ENCODE peak calls at places on chromosomes 13 and 19, in nine cellular contexts. One of them, this sample, is unnamed.

GRCh38 chr19:35861640-35862160 is 5.0 kb downstream of the KIRREL2 start:
- DNase-seq in A549: no peak
- DNase-seq in GM12892: no peak
- DNase-seq in H1: no peak
- DNase-seq in heart left ventricle: no peak
- DNase-seq in HepG2: no peak
- DNase-seq in erythroblast: no peak
- DNase-seq in suprapubic skin: no peak
- DNase-seq in GM12891: no peak
- DNase-seq in this sample: no peak

GRCh38 chr19:55516878-55517620 is 19.9 kb downstream of the SBK2 start:
- DNase-seq in A549: peak
- DNase-seq in heart left ventricle: peak
- DNase-seq in erythroblast: peak
- DNase-seq in suprapubic skin: peak
- DNase-seq in GM12891: peak
- DNase-seq in GM12892: peak
- DNase-seq in H1: peak
- DNase-seq in HepG2: peak
- DNase-seq in this sample: peak

GRCh38 chr13:112740502-112741131 is 50.8 kb downstream of the ATP11A start:
- DNase-seq in GM12892: no peak
- DNase-seq in GM12891: no peak
- DNase-seq in suprapubic skin: peak
- DNase-seq in heart left ventricle: peak
- DNase-seq in A549: no peak
- DNase-seq in erythroblast: peak
- DNase-seq in H1: no peak
- DNase-seq in HepG2: no peak
- DNase-seq in this sample: no peak

GRCh38 chr13:61531383-61532065 is 115.9 kb upstream of the PCDH20 start:
- DNase-seq in heart left ventricle: no peak
- DNase-seq in erythroblast: no peak
- DNase-seq in H1: no peak
- DNase-seq in HepG2: no peak
- DNase-seq in A549: no peak
- DNase-seq in GM12891: no peak
- DNase-seq in GM12892: no peak
- DNase-seq in suprapubic skin: no peak
- DNase-seq in this sample: no peak

GRCh38 chr13:112875627-112876026 is 93.4 kb upstream of the MCF2L start:
- DNase-seq in GM12892: no peak
- DNase-seq in A549: no peak
- DNase-seq in heart left ventricle: no peak
- DNase-seq in GM12891: no peak
- DNase-seq in H1: no peak
- DNase-seq in suprapubic skin: peak
- DNase-seq in erythroblast: no peak
- DNase-seq in HepG2: no peak
- DNase-seq in this sample: no peak

GRCh38 chr19:43690890-43691289 is 20.9 kb upstream of the PLAUR start:
- DNase-seq in erythroblast: no peak
- DNase-seq in GM12892: no peak
- DNase-seq in heart left ventricle: no peak
- DNase-seq in GM12891: no peak
- DNase-seq in suprapubic skin: no peak
- DNase-seq in HepG2: no peak
- DNase-seq in H1: no peak
- DNase-seq in A549: no peak
- DNase-seq in this sample: no peak

GRCh38 chr19:50239916-50240585 is 36.6 kb downstream of the MYH14 start:
- DNase-seq in HepG2: no peak
- DNase-seq in GM12891: no peak
- DNase-seq in suprapubic skin: no peak
- DNase-seq in erythroblast: no peak
- DNase-seq in H1: no peak
- DNase-seq in GM12892: no peak
- DNase-seq in heart left ventricle: no peak
- DNase-seq in A549: no peak
- DNase-seq in this sample: no peak

GRCh38 chr19:6464070-6464873 is at the start of gene CRB3:
- DNase-seq in erythroblast: no peak
- DNase-seq in A549: peak
- DNase-seq in GM12891: no peak
- DNase-seq in HepG2: peak
- DNase-seq in GM12892: no peak
- DNase-seq in heart left ventricle: no peak
- DNase-seq in suprapubic skin: peak
- DNase-seq in H1: peak
- DNase-seq in this sample: peak

GRCh38 chr19:50858896-50859295 is 4.2 kb downstream of the KLK3 start:
- DNase-seq in GM12892: no peak
- DNase-seq in A549: no peak
- DNase-seq in erythroblast: no peak
- DNase-seq in heart left ventricle: no peak
- DNase-seq in H1: no peak
- DNase-seq in suprapubic skin: no peak
- DNase-seq in GM12891: no peak
- DNase-seq in HepG2: no peak
- DNase-seq in this sample: no peak

GRCh38 chr13:31122143-31122542 is 39.6 kb downstream of the HSPH1 start:
- DNase-seq in suprapubic skin: no peak
- DNase-seq in H1: no peak
- DNase-seq in heart left ventricle: no peak
- DNase-seq in GM12892: no peak
- DNase-seq in erythroblast: no peak
- DNase-seq in HepG2: no peak
- DNase-seq in A549: no peak
- DNase-seq in GM12891: no peak
- DNase-seq in this sample: no peak

GRCh38 chr19:15315101-15315500 is 17.2 kb downstream of the BRD4 start:
- DNase-seq in HepG2: no peak
- DNase-seq in GM12891: no peak
- DNase-seq in erythroblast: no peak
- DNase-seq in suprapubic skin: no peak
- DNase-seq in H1: no peak
- DNase-seq in heart left ventricle: no peak
- DNase-seq in GM12892: no peak
- DNase-seq in A549: no peak
- DNase-seq in this sample: no peak

GRCh38 chr13:83816081-83816480 is 66.2 kb downstream of the SLITRK1 start:
- DNase-seq in GM12891: no peak
- DNase-seq in erythroblast: no peak
- DNase-seq in suprapubic skin: no peak
- DNase-seq in GM12892: no peak
- DNase-seq in HepG2: no peak
- DNase-seq in heart left ventricle: no peak
- DNase-seq in H1: no peak
- DNase-seq in A549: no peak
- DNase-seq in this sample: no peak

GRCh38 chr19:11151181-11151580 is 4.4 kb downstream of the SPC24 start:
- DNase-seq in A549: no peak
- DNase-seq in HepG2: no peak
- DNase-seq in GM12892: no peak
- DNase-seq in erythroblast: no peak
- DNase-seq in heart left ventricle: peak
- DNase-seq in H1: no peak
- DNase-seq in suprapubic skin: no peak
- DNase-seq in GM12891: no peak
- DNase-seq in this sample: no peak

GRCh38 chr19:3743486-3743885 is 18.0 kb downstream of the APBA3 start:
- DNase-seq in GM12891: no peak
- DNase-seq in heart left ventricle: no peak
- DNase-seq in HepG2: no peak
- DNase-seq in H1: no peak
- DNase-seq in GM12892: no peak
- DNase-seq in erythroblast: no peak
- DNase-seq in suprapubic skin: no peak
- DNase-seq in A549: no peak
- DNase-seq in this sample: no peak

GRCh38 chr19:56132316-56132822 is 8.7 kb upstream of the ZNF444 start:
- DNase-seq in erythroblast: no peak
- DNase-seq in GM12892: no peak
- DNase-seq in A549: no peak
- DNase-seq in H1: no peak
- DNase-seq in suprapubic skin: no peak
- DNase-seq in heart left ventricle: no peak
- DNase-seq in GM12891: no peak
- DNase-seq in HepG2: peak
- DNase-seq in this sample: no peak

GRCh38 chr13:36332986-36333385 is 13.2 kb downstream of the SPART start:
- DNase-seq in GM12891: no peak
- DNase-seq in erythroblast: peak
- DNase-seq in heart left ventricle: no peak
- DNase-seq in suprapubic skin: no peak
- DNase-seq in GM12892: no peak
- DNase-seq in HepG2: no peak
- DNase-seq in A549: no peak
- DNase-seq in H1: no peak
- DNase-seq in this sample: no peak

GRCh38 chr19:2578391-2578826 is 102.5 kb downstream of the GADD45B start:
- DNase-seq in A549: peak
- DNase-seq in GM12892: no peak
- DNase-seq in HepG2: no peak
- DNase-seq in suprapubic skin: no peak
- DNase-seq in GM12891: no peak
- DNase-seq in heart left ventricle: no peak
- DNase-seq in erythroblast: no peak
- DNase-seq in H1: peak
- DNase-seq in this sample: no peak

GRCh38 chr19:1168877-1169791 is 4.9 kb downstream of the SBNO2 start:
- DNase-seq in GM12892: no peak
- DNase-seq in GM12891: no peak
- DNase-seq in HepG2: peak
- DNase-seq in suprapubic skin: peak
- DNase-seq in H1: no peak
- DNase-seq in erythroblast: peak
- DNase-seq in heart left ventricle: no peak
- DNase-seq in A549: no peak
- DNase-seq in this sample: no peak
- TF ChIP-seq POLR2A in GM12892: no peak
- TF ChIP-seq POLR2A in GM12891: no peak
- TF ChIP-seq POLR2A in HepG2: no peak
- TF ChIP-seq POLR2A in suprapubic skin: no peak
- TF ChIP-seq POLR2A in H1: no peak
- TF ChIP-seq POLR2A in erythroblast: no peak
- TF ChIP-seq POLR2A in heart left ventricle: no peak
- TF ChIP-seq POLR2A in A549: peak
- TF ChIP-seq POLR2A in this sample: no peak

DNA sequence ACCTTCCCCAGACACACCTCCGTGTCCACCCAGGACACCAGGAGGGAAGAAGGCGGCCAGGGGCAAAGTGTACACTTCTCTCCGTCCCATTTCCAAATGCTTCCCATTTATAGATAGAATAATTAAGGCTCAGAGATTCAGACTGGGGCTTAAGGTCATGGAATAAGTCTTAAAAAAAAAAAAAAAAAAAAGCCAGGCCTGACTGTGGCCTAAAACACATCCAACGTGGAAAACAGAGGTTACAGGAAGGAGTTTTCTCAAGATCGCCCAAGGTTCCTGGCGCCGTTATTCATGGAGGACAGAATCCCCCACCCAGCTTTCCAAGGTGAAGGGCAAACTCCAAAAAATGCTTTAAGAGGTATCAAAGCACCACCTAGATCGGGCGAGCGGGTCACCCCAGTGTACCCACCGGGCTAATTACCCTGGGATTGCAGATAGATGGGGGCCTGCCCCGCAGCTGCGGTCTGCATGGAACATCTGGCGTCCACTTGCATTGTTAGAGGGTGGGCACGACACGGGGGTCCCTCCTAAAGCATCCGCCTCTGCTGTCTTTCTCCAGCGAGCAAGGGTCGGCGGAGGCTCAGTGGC is 36.1 kb upstream of the NANOS3 start:
- DNase-seq in H1: no peak
- DNase-seq in suprapubic skin: no peak
- DNase-seq in GM12891: no peak
- DNase-seq in HepG2: no peak
- DNase-seq in GM12892: no peak
- DNase-seq in heart left ventricle: no peak
- DNase-seq in erythroblast: no peak
- DNase-seq in A549: no peak
- DNase-seq in this sample: no peak
- TF ChIP-seq POLR2A in H1: no peak
- TF ChIP-seq POLR2A in suprapubic skin: no peak
- TF ChIP-seq POLR2A in GM12891: peak
- TF ChIP-seq POLR2A in HepG2: no peak
- TF ChIP-seq POLR2A in GM12892: no peak
- TF ChIP-seq POLR2A in heart left ventricle: no peak
- TF ChIP-seq POLR2A in erythroblast: no peak
- TF ChIP-seq POLR2A in A549: no peak
- TF ChIP-seq POLR2A in this sample: no peak

DNA sequence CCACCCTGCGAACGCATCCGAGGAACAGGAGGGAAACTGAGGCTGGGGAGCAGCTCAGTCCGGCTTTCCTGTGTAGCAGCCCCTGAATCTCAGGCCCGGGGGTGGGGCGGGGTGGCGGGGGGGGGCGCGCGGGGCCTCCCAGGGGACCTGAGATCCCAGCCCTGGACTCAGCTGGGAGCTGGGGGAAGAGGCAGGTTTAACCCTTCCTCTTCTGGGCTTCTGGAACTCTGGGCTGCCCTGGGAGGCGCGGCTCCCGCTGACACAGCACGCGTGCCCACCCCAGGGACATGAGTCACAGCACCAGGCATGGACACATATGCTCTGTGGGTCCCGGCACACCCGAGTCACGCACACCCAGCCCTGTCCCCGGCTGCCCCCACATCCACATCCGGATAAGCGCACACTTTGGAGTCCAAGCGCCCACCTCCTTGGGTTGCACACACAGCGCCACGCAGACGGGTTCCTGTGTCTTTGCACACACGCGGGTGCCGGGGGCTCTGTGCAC is 3.5 kb upstream of the CIRBP start:
- DNase-seq in GM12891: no peak
- DNase-seq in HepG2: no peak
- DNase-seq in heart left ventricle: peak
- DNase-seq in GM12892: no peak
- DNase-seq in H1: no peak
- DNase-seq in erythroblast: peak
- DNase-seq in A549: peak
- DNase-seq in suprapubic skin: peak
- DNase-seq in this sample: peak
- TF ChIP-seq POLR2A in GM12891: no peak
- TF ChIP-seq POLR2A in HepG2: no peak
- TF ChIP-seq POLR2A in heart left ventricle: no peak
- TF ChIP-seq POLR2A in GM12892: no peak
- TF ChIP-seq POLR2A in H1: no peak
- TF ChIP-seq POLR2A in erythroblast: no peak
- TF ChIP-seq POLR2A in A549: peak
- TF ChIP-seq POLR2A in suprapubic skin: no peak
- TF ChIP-seq POLR2A in this sample: no peak

DNA sequence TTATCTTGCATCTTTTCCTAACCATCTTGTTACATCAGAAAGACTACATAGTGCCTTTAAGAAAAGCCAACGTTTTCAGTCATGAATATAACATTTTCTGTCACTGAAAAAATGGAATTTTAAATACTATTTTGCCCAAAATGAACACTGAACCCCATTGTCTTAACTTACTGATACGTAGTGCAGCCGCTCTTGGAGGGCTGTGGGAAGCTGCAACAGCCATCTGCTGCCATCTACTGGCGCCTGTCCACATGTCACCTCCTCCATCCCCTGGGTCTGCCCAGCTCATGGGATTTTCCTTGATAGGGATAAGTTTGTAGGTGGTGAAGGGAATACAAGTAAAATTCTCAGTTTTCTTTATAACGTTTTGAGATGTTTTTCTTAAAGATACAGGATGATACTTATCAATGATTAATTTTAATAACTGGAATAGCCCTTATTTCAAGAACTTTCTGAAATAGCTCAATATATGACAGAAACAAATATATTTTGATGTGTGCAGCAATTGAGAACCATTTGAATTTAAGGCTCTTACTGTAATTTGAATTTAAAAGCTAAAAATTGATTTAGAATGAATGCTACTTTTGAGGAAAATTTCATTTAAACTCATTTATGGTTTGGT is 73.7 kb downstream of the GGACT start:
- DNase-seq in H1: peak
- DNase-seq in HepG2: peak
- DNase-seq in A549: peak
- DNase-seq in GM12892: peak
- DNase-seq in erythroblast: peak
- DNase-seq in GM12891: peak
- DNase-seq in heart left ventricle: peak
- DNase-seq in suprapubic skin: peak
- DNase-seq in this sample: peak
- TF ChIP-seq POLR2A in H1: no peak
- TF ChIP-seq POLR2A in HepG2: no peak
- TF ChIP-seq POLR2A in A549: no peak
- TF ChIP-seq POLR2A in GM12892: no peak
- TF ChIP-seq POLR2A in erythroblast: no peak
- TF ChIP-seq POLR2A in GM12891: no peak
- TF ChIP-seq POLR2A in heart left ventricle: no peak
- TF ChIP-seq POLR2A in suprapubic skin: no peak
- TF ChIP-seq POLR2A in this sample: no peak